ENCODE peak calls at places on chromosome 21, in nine cellular contexts. One of them, this sample, is unnamed.

GRCh38 chr21:45277101-45278045 is 10.3 kb downstream of the POFUT2 start:
- DNase-seq in activated CD4-positive, alpha-beta T cell treated with anti-CD3 and anti-CD28 coated beads, Interleukin-2, amount 50 U/mL, for 24 hours: no peak
- DNase-seq in epithelial cell of proximal tubule: no peak
- DNase-seq in dorsolateral prefrontal cortex: peak
- DNase-seq in activated gamma-delta T cell treated with Interleukin-2 at 50 U/mL for 16 hours: no peak
- DNase-seq in activated effector memory CD4-positive, alpha-beta T cell treated with Interleukin-2 at 50 U/mL for 16 hours: no peak
- DNase-seq in adipocyte: no peak
- DNase-seq in iris pigment epithelial cell: no peak
- DNase-seq in brain microvascular endothelial cell: no peak
- DNase-seq in this sample: no peak

GRCh38 chr21:33976980-33977720 is 61.5 kb upstream of the ATP5PO start:
- DNase-seq in adipocyte: no peak
- DNase-seq in activated CD4-positive, alpha-beta T cell treated with anti-CD3 and anti-CD28 coated beads, Interleukin-2, amount 50 U/mL, for 24 hours: no peak
- DNase-seq in dorsolateral prefrontal cortex: no peak
- DNase-seq in activated effector memory CD4-positive, alpha-beta T cell treated with Interleukin-2 at 50 U/mL for 16 hours: no peak
- DNase-seq in epithelial cell of proximal tubule: no peak
- DNase-seq in brain microvascular endothelial cell: no peak
- DNase-seq in iris pigment epithelial cell: peak
- DNase-seq in activated gamma-delta T cell treated with Interleukin-2 at 50 U/mL for 16 hours: no peak
- DNase-seq in this sample: no peak

GRCh38 chr21:45409466-45410150 is 4.6 kb downstream of the COL18A1 start:
- DNase-seq in iris pigment epithelial cell: no peak
- DNase-seq in activated gamma-delta T cell treated with Interleukin-2 at 50 U/mL for 16 hours: no peak
- DNase-seq in epithelial cell of proximal tubule: no peak
- DNase-seq in activated effector memory CD4-positive, alpha-beta T cell treated with Interleukin-2 at 50 U/mL for 16 hours: no peak
- DNase-seq in brain microvascular endothelial cell: no peak
- DNase-seq in activated CD4-positive, alpha-beta T cell treated with anti-CD3 and anti-CD28 coated beads, Interleukin-2, amount 50 U/mL, for 24 hours: no peak
- DNase-seq in adipocyte: no peak
- DNase-seq in dorsolateral prefrontal cortex: peak
- DNase-seq in this sample: peak

GRCh38 chr21:23014021-23014420 is 2015.8 kb downstream of the NCAM2 start:
- DNase-seq in brain microvascular endothelial cell: no peak
- DNase-seq in iris pigment epithelial cell: no peak
- DNase-seq in activated CD4-positive, alpha-beta T cell treated with anti-CD3 and anti-CD28 coated beads, Interleukin-2, amount 50 U/mL, for 24 hours: no peak
- DNase-seq in adipocyte: no peak
- DNase-seq in activated gamma-delta T cell treated with Interleukin-2 at 50 U/mL for 16 hours: no peak
- DNase-seq in epithelial cell of proximal tubule: no peak
- DNase-seq in dorsolateral prefrontal cortex: no peak
- DNase-seq in activated effector memory CD4-positive, alpha-beta T cell treated with Interleukin-2 at 50 U/mL for 16 hours: no peak
- DNase-seq in this sample: no peak

GRCh38 chr21:27528697-27529096 is 561.8 kb upstream of the ADAMTS5 start:
- DNase-seq in dorsolateral prefrontal cortex: no peak
- DNase-seq in activated effector memory CD4-positive, alpha-beta T cell treated with Interleukin-2 at 50 U/mL for 16 hours: no peak
- DNase-seq in brain microvascular endothelial cell: no peak
- DNase-seq in epithelial cell of proximal tubule: no peak
- DNase-seq in adipocyte: no peak
- DNase-seq in activated gamma-delta T cell treated with Interleukin-2 at 50 U/mL for 16 hours: no peak
- DNase-seq in activated CD4-positive, alpha-beta T cell treated with anti-CD3 and anti-CD28 coated beads, Interleukin-2, amount 50 U/mL, for 24 hours: no peak
- DNase-seq in iris pigment epithelial cell: peak
- DNase-seq in this sample: no peak

GRCh38 chr21:46503922-46504539 is 45.3 kb downstream of the DIP2A start:
- DNase-seq in epithelial cell of proximal tubule: no peak
- DNase-seq in activated effector memory CD4-positive, alpha-beta T cell treated with Interleukin-2 at 50 U/mL for 16 hours: no peak
- DNase-seq in adipocyte: no peak
- DNase-seq in brain microvascular endothelial cell: no peak
- DNase-seq in dorsolateral prefrontal cortex: peak
- DNase-seq in iris pigment epithelial cell: no peak
- DNase-seq in activated CD4-positive, alpha-beta T cell treated with anti-CD3 and anti-CD28 coated beads, Interleukin-2, amount 50 U/mL, for 24 hours: no peak
- DNase-seq in activated gamma-delta T cell treated with Interleukin-2 at 50 U/mL for 16 hours: no peak
- DNase-seq in this sample: no peak

GRCh38 chr21:14952916-14953315 is 111.9 kb downstream of the NRIP1 start:
- DNase-seq in adipocyte: no peak
- DNase-seq in activated effector memory CD4-positive, alpha-beta T cell treated with Interleukin-2 at 50 U/mL for 16 hours: no peak
- DNase-seq in activated CD4-positive, alpha-beta T cell treated with anti-CD3 and anti-CD28 coated beads, Interleukin-2, amount 50 U/mL, for 24 hours: no peak
- DNase-seq in iris pigment epithelial cell: peak
- DNase-seq in brain microvascular endothelial cell: no peak
- DNase-seq in dorsolateral prefrontal cortex: no peak
- DNase-seq in activated gamma-delta T cell treated with Interleukin-2 at 50 U/mL for 16 hours: no peak
- DNase-seq in epithelial cell of proximal tubule: no peak
- DNase-seq in this sample: no peak

GRCh38 chr21:46154155-46154954 is 1.0 kb downstream of the FTCD start:
- DNase-seq in activated gamma-delta T cell treated with Interleukin-2 at 50 U/mL for 16 hours: no peak
- DNase-seq in dorsolateral prefrontal cortex: no peak
- DNase-seq in epithelial cell of proximal tubule: no peak
- DNase-seq in iris pigment epithelial cell: no peak
- DNase-seq in brain microvascular endothelial cell: no peak
- DNase-seq in activated CD4-positive, alpha-beta T cell treated with anti-CD3 and anti-CD28 coated beads, Interleukin-2, amount 50 U/mL, for 24 hours: no peak
- DNase-seq in activated effector memory CD4-positive, alpha-beta T cell treated with Interleukin-2 at 50 U/mL for 16 hours: no peak
- DNase-seq in adipocyte: no peak
- DNase-seq in this sample: no peak

GRCh38 chr21:31132574-31133242 is 94.4 kb upstream of the KRTAP19-8 start:
- DNase-seq in brain microvascular endothelial cell: peak
- DNase-seq in iris pigment epithelial cell: peak
- DNase-seq in activated effector memory CD4-positive, alpha-beta T cell treated with Interleukin-2 at 50 U/mL for 16 hours: peak
- DNase-seq in epithelial cell of proximal tubule: no peak
- DNase-seq in activated gamma-delta T cell treated with Interleukin-2 at 50 U/mL for 16 hours: peak
- DNase-seq in dorsolateral prefrontal cortex: no peak
- DNase-seq in activated CD4-positive, alpha-beta T cell treated with anti-CD3 and anti-CD28 coated beads, Interleukin-2, amount 50 U/mL, for 24 hours: peak
- DNase-seq in adipocyte: no peak
- DNase-seq in this sample: no peak

GRCh38 chr21:46006547-46007497 is 25.3 kb downstream of the COL6A1 start:
- DNase-seq in iris pigment epithelial cell: no peak
- DNase-seq in dorsolateral prefrontal cortex: no peak
- DNase-seq in activated gamma-delta T cell treated with Interleukin-2 at 50 U/mL for 16 hours: no peak
- DNase-seq in activated CD4-positive, alpha-beta T cell treated with anti-CD3 and anti-CD28 coated beads, Interleukin-2, amount 50 U/mL, for 24 hours: no peak
- DNase-seq in adipocyte: no peak
- DNase-seq in brain microvascular endothelial cell: no peak
- DNase-seq in activated effector memory CD4-positive, alpha-beta T cell treated with Interleukin-2 at 50 U/mL for 16 hours: no peak
- DNase-seq in epithelial cell of proximal tubule: no peak
- DNase-seq in this sample: no peak

GRCh38 chr21:36913247-36914169 is 53.0 kb downstream of the HLCS start:
- DNase-seq in activated effector memory CD4-positive, alpha-beta T cell treated with Interleukin-2 at 50 U/mL for 16 hours: no peak
- DNase-seq in iris pigment epithelial cell: no peak
- DNase-seq in epithelial cell of proximal tubule: no peak
- DNase-seq in brain microvascular endothelial cell: no peak
- DNase-seq in dorsolateral prefrontal cortex: no peak
- DNase-seq in activated gamma-delta T cell treated with Interleukin-2 at 50 U/mL for 16 hours: no peak
- DNase-seq in activated CD4-positive, alpha-beta T cell treated with anti-CD3 and anti-CD28 coated beads, Interleukin-2, amount 50 U/mL, for 24 hours: no peak
- DNase-seq in adipocyte: no peak
- DNase-seq in this sample: no peak

GRCh38 chr21:41774467-41775151 is 7.8 kb upstream of the RIPK4 start:
- DNase-seq in brain microvascular endothelial cell: no peak
- DNase-seq in activated effector memory CD4-positive, alpha-beta T cell treated with Interleukin-2 at 50 U/mL for 16 hours: no peak
- DNase-seq in epithelial cell of proximal tubule: no peak
- DNase-seq in activated gamma-delta T cell treated with Interleukin-2 at 50 U/mL for 16 hours: no peak
- DNase-seq in adipocyte: no peak
- DNase-seq in dorsolateral prefrontal cortex: no peak
- DNase-seq in activated CD4-positive, alpha-beta T cell treated with anti-CD3 and anti-CD28 coated beads, Interleukin-2, amount 50 U/mL, for 24 hours: no peak
- DNase-seq in iris pigment epithelial cell: no peak
- DNase-seq in this sample: no peak